ENCODE peak calls at places on chromosomes 16 and 17, in five cellular contexts. E is adrenal gland; W is prostate gland; Y is H1; U is CD4-positive, alpha-beta T cell. B is an unnamed sample.

GRCh38 chr17:39996789-39997188 is 16.2 kb downstream of the PSMD3 start:
- DNase-seq in E (peak), W (no peak), Y (no peak), U (no peak), B (no peak)

GRCh38 chr17:78214706-78215061 is 631 bp downstream of the BIRC5 start:
- DNase-seq in E (no peak), W (no peak), Y (no peak), U (no peak), B (no peak)

GRCh38 chr16:71364306-71364705 is 5.8 kb downstream of the CALB2 start:
- DNase-seq in E (peak), W (no peak), Y (no peak), U (no peak), B (no peak)

GRCh38 chr16:4017807-4018206 is 98.4 kb downstream of the ADCY9 start:
- DNase-seq in E (no peak), W (no peak), Y (no peak), U (no peak), B (no peak)

GRCh38 chr16:48194828-48195566 is 39.2 kb upstream of the ABCC12 start:
- DNase-seq in E (no peak), W (peak), Y (no peak), U (no peak), B (no peak)

GRCh38 chr16:69187387-69187890 is 475 bp downstream of the SNTB2 start:
- DNase-seq in E (peak), W (peak), Y (peak), U (peak), B (peak)

GRCh38 chr17:60077672-60078519 is 825 bp downstream of the HEATR6 start:
- DNase-seq in E (no peak), W (no peak), Y (no peak), U (peak), B (no peak)

GRCh38 chr16:89370081-89370511 is 120.3 kb downstream of the ANKRD11 start:
- DNase-seq in E (no peak), W (no peak), Y (no peak), U (no peak), B (no peak)

DNA sequence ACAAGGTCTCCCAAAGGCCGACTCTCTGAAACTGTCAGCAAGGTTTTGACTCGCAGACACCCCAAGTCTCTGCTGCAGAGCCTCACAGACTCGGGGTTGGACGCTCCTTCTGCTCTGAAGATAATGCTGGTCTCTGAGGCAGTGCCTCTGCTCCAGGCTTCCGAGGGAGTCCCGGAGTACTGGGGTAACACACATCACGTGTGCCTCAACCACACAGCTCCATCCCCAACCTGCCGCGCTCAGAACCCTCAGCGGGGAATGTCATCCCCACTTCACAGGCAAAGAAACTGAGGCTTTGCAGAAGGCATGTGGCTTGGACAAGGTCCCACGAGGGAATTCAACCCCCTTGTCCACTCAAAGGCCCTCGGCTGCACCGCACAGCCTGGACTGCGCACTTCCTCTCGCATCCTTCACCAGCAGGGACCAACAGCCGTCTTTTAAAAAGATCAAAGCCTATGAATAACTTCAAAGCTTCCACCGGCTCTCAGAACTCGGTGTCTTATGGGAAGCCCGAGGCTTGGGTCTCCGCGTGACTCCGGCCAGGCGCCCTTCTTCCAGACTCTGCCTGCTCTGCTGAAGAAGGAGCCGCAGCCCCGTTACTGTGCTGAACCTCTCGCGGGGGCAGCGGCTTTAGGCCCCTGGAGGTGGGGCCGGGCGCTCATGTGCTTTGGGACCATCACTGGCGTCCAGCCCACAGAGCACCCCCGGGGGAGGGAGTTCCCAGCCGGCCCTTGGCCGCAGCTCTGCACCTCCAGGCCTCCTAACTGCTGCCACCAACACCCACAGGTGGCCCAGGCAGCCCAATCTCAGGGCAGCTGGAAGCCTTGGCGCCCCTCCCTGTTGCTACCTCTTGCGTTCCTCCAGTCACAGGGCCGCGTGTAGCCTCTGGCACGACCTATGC is 2.2 kb downstream of the TMEM204 start:
- DNase-seq in E (no peak), W (no peak), Y (no peak), U (no peak), B (no peak)
- H3K27ac ChIP-seq in E (no peak), W (peak), Y (no peak), U (peak), B (peak)

GRCh38 chr17:75318211-75318610 is 29.0 kb upstream of the SLC25A19 start:
- DNase-seq in E (no peak), W (no peak), Y (no peak), U (no peak), B (no peak)
- H3K27ac ChIP-seq in E (no peak), W (no peak), Y (no peak), U (no peak), B (no peak)

GRCh38 chr17:54021418-54021817 is 198.7 kb downstream of the KIF2B start:
- DNase-seq in E (no peak), W (no peak), Y (no peak), U (no peak), B (no peak)
- H3K27ac ChIP-seq in E (no peak), W (no peak), Y (no peak), U (no peak), B (no peak)

GRCh38 chr17:66215529-66215911 is 13.7 kb downstream of the APOH start:
- DNase-seq in E (no peak), W (no peak), Y (no peak), U (no peak), B (no peak)

GRCh38 chr17:66222772-66223350 is 6.4 kb downstream of the APOH start:
- DNase-seq in E (no peak), W (no peak), Y (no peak), U (no peak), B (no peak)

GRCh38 chr17:66221755-66222530 is 7.3 kb downstream of the APOH start:
- DNase-seq in E (no peak), W (no peak), Y (no peak), U (no peak), B (no peak)

GRCh38 chr17:66220079-66220835 is 9.0 kb downstream of the APOH start:
- DNase-seq in E (no peak), W (no peak), Y (no peak), U (no peak), B (no peak)

DNA sequence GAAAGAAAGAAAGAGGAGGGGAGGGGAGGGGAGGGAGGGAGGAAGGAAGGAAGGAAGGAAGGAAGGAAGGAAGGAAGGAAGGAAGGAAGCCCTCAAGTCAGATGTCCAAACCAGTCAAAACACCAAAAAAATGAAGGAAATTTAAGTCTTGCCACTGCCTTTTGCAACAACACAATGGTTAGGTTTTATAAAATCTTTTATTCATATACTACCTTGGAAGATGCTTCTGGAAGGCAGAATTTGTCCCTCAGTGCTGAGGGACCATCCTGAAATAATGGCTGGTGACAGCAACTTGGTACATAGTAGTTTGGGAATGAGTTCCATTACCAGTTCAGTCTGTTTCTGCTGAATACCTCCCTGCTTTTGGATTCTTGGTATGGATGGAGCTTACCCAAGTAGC is 7.9 kb downstream of the APOH start:
- DNase-seq in E (no peak), W (no peak), Y (no peak), U (no peak), B (no peak)
- H3K27ac ChIP-seq in E (no peak), W (no peak), Y (no peak), U (no peak), B (no peak)

GRCh38 chr16:30446203-30446595 is 525 bp upstream of the SEPHS2 start:
- DNase-seq in E (no peak), W (no peak), Y (no peak), U (no peak), B (no peak)
- H3K27ac ChIP-seq in E (peak), W (peak), Y (no peak), U (peak), B (no peak)

GRCh38 chr16:631808-632358 is 1.1 kb downstream of the WFIKKN1 start:
- DNase-seq in E (no peak), W (no peak), Y (no peak), U (no peak), B (no peak)

GRCh38 chr16:629289-630023 is 1.3 kb upstream of the WFIKKN1 start:
- DNase-seq in E (peak), W (no peak), Y (no peak), U (no peak), B (no peak)

GRCh38 chr16:630815-631405 is at the start of gene WFIKKN1:
- DNase-seq in E (peak), W (no peak), Y (peak), U (no peak), B (peak)

GRCh38 chr16:628321-629061 is 2.3 kb upstream of the WFIKKN1 start:
- DNase-seq in E (no peak), W (no peak), Y (no peak), U (no peak), B (no peak)

DNA sequence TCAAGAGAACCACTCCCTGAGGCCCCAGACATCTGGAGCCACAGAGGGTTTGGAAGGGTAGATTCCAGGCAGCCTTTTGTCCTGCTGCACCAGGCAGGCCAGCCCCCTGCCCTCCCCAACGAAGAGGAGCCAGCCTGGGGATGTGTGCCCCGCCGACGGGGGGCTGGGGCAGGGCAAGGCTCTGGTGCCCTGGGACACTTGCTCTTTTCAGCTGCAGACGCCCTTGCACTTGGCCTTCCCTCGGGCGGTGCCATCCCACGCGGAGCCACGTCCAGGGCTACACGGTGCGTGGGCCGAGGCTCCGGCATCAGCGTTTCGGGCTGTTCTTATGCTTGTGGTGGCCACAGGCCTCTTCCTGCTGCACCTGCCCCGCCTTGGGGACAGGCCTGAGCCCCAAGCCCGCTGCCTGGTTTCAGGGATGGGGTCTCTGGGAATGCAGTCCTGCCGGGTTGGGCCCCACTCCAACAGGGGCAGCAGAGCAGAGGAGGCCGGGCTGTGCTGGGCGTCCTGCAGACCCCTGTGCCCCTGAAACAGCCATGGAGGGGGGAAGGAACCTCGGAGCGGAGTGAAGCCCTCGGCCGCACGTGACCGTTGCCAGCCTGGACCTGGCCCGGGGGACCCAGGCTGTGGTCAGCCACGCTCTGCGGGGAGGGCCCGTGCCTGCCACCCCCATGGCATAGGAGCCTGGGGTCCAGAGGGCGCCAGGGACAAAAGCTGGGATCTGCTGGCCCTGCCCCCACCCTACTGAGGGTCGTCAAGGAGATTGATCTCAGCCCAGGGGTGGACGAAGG is 566 bp upstream of the WFIKKN1 start:
- DNase-seq in E (peak), W (no peak), Y (peak), U (no peak), B (no peak)
- H3K27ac ChIP-seq in E (no peak), W (no peak), Y (peak), U (no peak), B (no peak)

GRCh38 chr16:87965417-87965816 is 14.2 kb downstream of the BANP start:
- DNase-seq in E (no peak), W (no peak), Y (no peak), U (no peak), B (no peak)
- H3K27ac ChIP-seq in E (no peak), W (no peak), Y (no peak), U (no peak), B (peak)